ENCODE peak calls at places on chromosomes 16 and 17, in nine cellular contexts. One of them, this sample, is unnamed.

GRCh38 chr16:19700319-19700781 is 17.7 kb downstream of the KNOP1 start:
- DNase-seq in iPS DF 6.9: no peak
- DNase-seq in lung: no peak
- DNase-seq in right cardiac atrium: no peak
- DNase-seq in lower lobe of right lung: no peak
- DNase-seq in heart right ventricle: no peak
- DNase-seq in RWPE1: peak
- DNase-seq in Panc1: no peak
- DNase-seq in endothelial cell of umbilical vein: peak
- DNase-seq in this sample: no peak

GRCh38 chr16:86353934-86354333 is 156.4 kb upstream of the FOXF1 start:
- DNase-seq in right cardiac atrium: no peak
- DNase-seq in RWPE1: no peak
- DNase-seq in iPS DF 6.9: no peak
- DNase-seq in lung: no peak
- DNase-seq in heart right ventricle: no peak
- DNase-seq in lower lobe of right lung: no peak
- DNase-seq in Panc1: no peak
- DNase-seq in endothelial cell of umbilical vein: no peak
- DNase-seq in this sample: no peak

GRCh38 chr16:8173111-8173644 is 417.1 kb downstream of the TMEM114 start:
- DNase-seq in lung: peak
- DNase-seq in right cardiac atrium: peak
- DNase-seq in lower lobe of right lung: peak
- DNase-seq in Panc1: peak
- DNase-seq in heart right ventricle: peak
- DNase-seq in endothelial cell of umbilical vein: peak
- DNase-seq in iPS DF 6.9: peak
- DNase-seq in RWPE1: peak
- DNase-seq in this sample: peak

GRCh38 chr16:10971560-10971961 is 27.2 kb downstream of the CLEC16A start:
- DNase-seq in iPS DF 6.9: peak
- DNase-seq in heart right ventricle: no peak
- DNase-seq in RWPE1: peak
- DNase-seq in Panc1: peak
- DNase-seq in lower lobe of right lung: no peak
- DNase-seq in lung: peak
- DNase-seq in endothelial cell of umbilical vein: peak
- DNase-seq in right cardiac atrium: no peak
- DNase-seq in this sample: peak

GRCh38 chr17:63665527-63666214 is 34.3 kb downstream of the LIMD2 start:
- DNase-seq in iPS DF 6.9: no peak
- DNase-seq in lung: peak
- DNase-seq in right cardiac atrium: no peak
- DNase-seq in Panc1: no peak
- DNase-seq in RWPE1: no peak
- DNase-seq in heart right ventricle: no peak
- DNase-seq in lower lobe of right lung: no peak
- DNase-seq in endothelial cell of umbilical vein: peak
- DNase-seq in this sample: no peak

GRCh38 chr17:55198690-55199370 is 65.9 kb upstream of the HLF start:
- DNase-seq in endothelial cell of umbilical vein: no peak
- DNase-seq in heart right ventricle: no peak
- DNase-seq in RWPE1: no peak
- DNase-seq in lung: no peak
- DNase-seq in Panc1: no peak
- DNase-seq in right cardiac atrium: no peak
- DNase-seq in iPS DF 6.9: no peak
- DNase-seq in lower lobe of right lung: no peak
- DNase-seq in this sample: no peak

GRCh38 chr17:48927978-48928716 is 16.5 kb downstream of the SNF8 start:
- DNase-seq in lower lobe of right lung: no peak
- DNase-seq in RWPE1: no peak
- DNase-seq in lung: no peak
- DNase-seq in endothelial cell of umbilical vein: no peak
- DNase-seq in iPS DF 6.9: no peak
- DNase-seq in heart right ventricle: no peak
- DNase-seq in Panc1: no peak
- DNase-seq in right cardiac atrium: no peak
- DNase-seq in this sample: no peak

GRCh38 chr17:56808503-56808902 is 25.2 kb downstream of the C17orf67 start:
- DNase-seq in heart right ventricle: no peak
- DNase-seq in endothelial cell of umbilical vein: no peak
- DNase-seq in lower lobe of right lung: no peak
- DNase-seq in right cardiac atrium: no peak
- DNase-seq in lung: no peak
- DNase-seq in Panc1: no peak
- DNase-seq in RWPE1: peak
- DNase-seq in iPS DF 6.9: no peak
- DNase-seq in this sample: no peak

GRCh38 chr16:4364196-4365013 is 7.2 kb upstream of the VASN start:
- DNase-seq in heart right ventricle: no peak
- DNase-seq in RWPE1: no peak
- DNase-seq in endothelial cell of umbilical vein: no peak
- DNase-seq in lower lobe of right lung: no peak
- DNase-seq in right cardiac atrium: peak
- DNase-seq in iPS DF 6.9: no peak
- DNase-seq in Panc1: no peak
- DNase-seq in lung: no peak
- DNase-seq in this sample: no peak

GRCh38 chr16:4361033-4361943 is 10.2 kb upstream of the PAM16 start:
- DNase-seq in iPS DF 6.9: no peak
- DNase-seq in lung: no peak
- DNase-seq in endothelial cell of umbilical vein: no peak
- DNase-seq in Panc1: no peak
- DNase-seq in lower lobe of right lung: no peak
- DNase-seq in RWPE1: no peak
- DNase-seq in heart right ventricle: peak
- DNase-seq in right cardiac atrium: peak
- DNase-seq in this sample: no peak

GRCh38 chr16:4360538-4361021 is 9.5 kb upstream of the PAM16 start:
- DNase-seq in endothelial cell of umbilical vein: no peak
- DNase-seq in Panc1: no peak
- DNase-seq in right cardiac atrium: peak
- DNase-seq in heart right ventricle: peak
- DNase-seq in lung: no peak
- DNase-seq in iPS DF 6.9: no peak
- DNase-seq in lower lobe of right lung: no peak
- DNase-seq in RWPE1: no peak
- DNase-seq in this sample: no peak

GRCh38 chr16:4361944-4362311 is 9.7 kb upstream of the VASN start:
- DNase-seq in RWPE1: no peak
- DNase-seq in lung: no peak
- DNase-seq in heart right ventricle: no peak
- DNase-seq in Panc1: no peak
- DNase-seq in right cardiac atrium: no peak
- DNase-seq in iPS DF 6.9: no peak
- DNase-seq in endothelial cell of umbilical vein: no peak
- DNase-seq in lower lobe of right lung: no peak
- DNase-seq in this sample: no peak

DNA sequence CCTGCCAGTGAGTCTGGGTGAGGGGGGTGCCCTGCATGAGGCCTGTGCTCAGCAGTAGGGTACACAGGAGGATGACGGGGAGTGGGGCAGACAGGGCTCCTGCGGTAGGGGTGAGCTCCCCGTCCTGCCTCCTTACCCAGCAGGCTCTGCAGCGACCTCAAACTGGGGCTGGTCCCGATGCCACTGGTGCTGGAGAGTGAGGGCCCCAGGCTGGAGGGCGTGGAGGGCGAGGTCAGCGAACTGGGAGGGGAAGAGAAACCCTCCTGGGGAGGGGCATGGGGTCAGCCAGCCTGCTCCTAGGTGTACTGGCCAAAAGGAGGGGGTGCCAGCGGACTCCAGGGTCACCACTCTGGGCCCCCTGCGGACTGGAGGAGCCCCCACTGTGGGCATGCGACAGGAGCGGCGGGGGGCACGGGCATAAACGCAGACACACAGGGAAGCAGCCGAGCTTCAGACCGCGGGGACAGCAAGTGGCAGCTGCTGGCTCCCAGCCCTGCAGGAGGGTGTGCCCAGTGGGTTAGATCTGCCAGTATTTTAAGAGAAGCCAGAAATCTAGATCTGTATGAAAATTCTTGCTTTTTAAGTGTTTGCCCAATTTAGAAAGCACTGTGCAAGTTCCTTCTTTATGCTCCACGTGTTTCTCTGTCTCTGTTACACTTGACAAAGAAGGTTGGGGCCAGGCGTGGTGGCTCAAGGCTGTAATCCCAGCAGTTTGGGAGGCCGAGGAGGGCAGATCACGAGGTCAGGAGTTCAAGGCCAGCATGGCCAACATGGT is 9.0 kb upstream of the VASN start:
- DNase-seq in iPS DF 6.9: no peak
- DNase-seq in endothelial cell of umbilical vein: no peak
- DNase-seq in Panc1: no peak
- DNase-seq in lower lobe of right lung: no peak
- DNase-seq in lung: no peak
- DNase-seq in heart right ventricle: no peak
- DNase-seq in RWPE1: no peak
- DNase-seq in right cardiac atrium: peak
- DNase-seq in this sample: no peak
- H3K27ac ChIP-seq in iPS DF 6.9: no peak
- H3K27ac ChIP-seq in endothelial cell of umbilical vein: no peak
- H3K27ac ChIP-seq in Panc1: no peak
- H3K27ac ChIP-seq in lower lobe of right lung: no peak
- H3K27ac ChIP-seq in lung: no peak
- H3K27ac ChIP-seq in heart right ventricle: no peak
- H3K27ac ChIP-seq in RWPE1: peak
- H3K27ac ChIP-seq in right cardiac atrium: no peak
- H3K27ac ChIP-seq in this sample: no peak

DNA sequence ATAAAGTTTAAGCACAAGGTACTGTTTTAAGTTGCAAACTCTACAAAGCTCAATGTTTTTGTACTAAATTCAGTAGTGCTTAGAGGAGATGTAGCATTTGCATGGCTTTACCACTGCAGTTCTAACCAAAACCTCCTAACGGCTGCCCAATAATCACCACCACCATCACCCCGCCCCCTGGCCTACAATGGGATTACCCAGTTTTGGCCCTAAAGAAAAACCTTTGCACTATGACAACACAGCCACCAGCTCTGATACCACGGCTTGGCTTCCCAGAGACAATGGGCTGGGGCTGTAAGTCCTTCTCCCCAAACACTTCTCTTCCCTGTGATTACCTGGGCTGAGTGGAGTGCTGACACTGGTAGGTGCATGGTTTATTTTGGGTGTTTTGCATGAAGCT is 58.4 kb upstream of the MTMR4 start:
- DNase-seq in Panc1: no peak
- DNase-seq in right cardiac atrium: no peak
- DNase-seq in endothelial cell of umbilical vein: no peak
- DNase-seq in heart right ventricle: no peak
- DNase-seq in iPS DF 6.9: no peak
- DNase-seq in RWPE1: no peak
- DNase-seq in lung: no peak
- DNase-seq in lower lobe of right lung: no peak
- DNase-seq in this sample: no peak
- H3K27ac ChIP-seq in Panc1: no peak
- H3K27ac ChIP-seq in right cardiac atrium: no peak
- H3K27ac ChIP-seq in endothelial cell of umbilical vein: no peak
- H3K27ac ChIP-seq in heart right ventricle: no peak
- H3K27ac ChIP-seq in iPS DF 6.9: no peak
- H3K27ac ChIP-seq in RWPE1: no peak
- H3K27ac ChIP-seq in lung: no peak
- H3K27ac ChIP-seq in lower lobe of right lung: no peak
- H3K27ac ChIP-seq in this sample: no peak

GRCh38 chr17:75508122-75508719 is 7.1 kb downstream of the CASKIN2 start:
- DNase-seq in heart right ventricle: peak
- DNase-seq in right cardiac atrium: no peak
- DNase-seq in lung: no peak
- DNase-seq in iPS DF 6.9: no peak
- DNase-seq in Panc1: no peak
- DNase-seq in endothelial cell of umbilical vein: no peak
- DNase-seq in RWPE1: no peak
- DNase-seq in lower lobe of right lung: peak
- DNase-seq in this sample: no peak

GRCh38 chr17:75509528-75510258 is 5.6 kb downstream of the CASKIN2 start:
- DNase-seq in Panc1: no peak
- DNase-seq in lung: no peak
- DNase-seq in right cardiac atrium: peak
- DNase-seq in iPS DF 6.9: no peak
- DNase-seq in RWPE1: no peak
- DNase-seq in heart right ventricle: peak
- DNase-seq in lower lobe of right lung: peak
- DNase-seq in endothelial cell of umbilical vein: peak
- DNase-seq in this sample: no peak

GRCh38 chr17:75506888-75507287 is 8.4 kb downstream of the CASKIN2 start:
- DNase-seq in RWPE1: no peak
- DNase-seq in right cardiac atrium: no peak
- DNase-seq in lung: no peak
- DNase-seq in iPS DF 6.9: no peak
- DNase-seq in lower lobe of right lung: peak
- DNase-seq in heart right ventricle: peak
- DNase-seq in endothelial cell of umbilical vein: no peak
- DNase-seq in Panc1: no peak
- DNase-seq in this sample: no peak

GRCh38 chr17:75507712-75508111 is 7.6 kb downstream of the CASKIN2 start:
- DNase-seq in lung: no peak
- DNase-seq in heart right ventricle: no peak
- DNase-seq in Panc1: no peak
- DNase-seq in lower lobe of right lung: no peak
- DNase-seq in right cardiac atrium: no peak
- DNase-seq in iPS DF 6.9: no peak
- DNase-seq in endothelial cell of umbilical vein: no peak
- DNase-seq in RWPE1: no peak
- DNase-seq in this sample: peak

DNA sequence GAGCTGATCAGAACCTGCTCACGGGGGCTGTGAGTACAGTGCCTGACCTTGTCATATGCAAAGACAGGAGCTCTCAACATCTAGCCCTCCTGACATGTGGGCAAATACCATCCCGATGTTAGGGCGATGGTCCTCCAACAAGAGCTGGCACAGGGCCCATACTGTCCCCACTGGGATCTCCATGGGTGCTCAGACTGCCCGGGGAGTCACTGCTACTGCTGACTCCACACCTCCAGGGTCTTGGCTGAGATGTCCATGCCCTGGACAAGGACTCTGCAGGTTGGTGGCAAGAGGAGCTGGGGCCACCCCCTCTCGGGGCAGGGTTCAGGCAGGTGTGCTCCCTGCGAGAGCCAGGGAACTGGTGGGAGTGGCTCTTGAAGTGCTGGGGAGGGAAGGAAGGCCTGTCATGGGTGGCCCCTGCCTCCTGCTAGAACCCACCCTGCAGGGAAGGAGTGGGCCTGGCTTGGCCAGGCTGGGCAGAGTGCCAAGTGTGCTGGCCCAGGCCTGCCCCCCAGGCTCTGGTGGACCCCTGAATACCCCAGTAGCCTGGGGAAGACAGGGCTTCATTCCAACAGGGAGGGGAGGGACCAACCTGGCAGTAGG is 6.4 kb downstream of the CASKIN2 start:
- DNase-seq in Panc1: no peak
- DNase-seq in endothelial cell of umbilical vein: no peak
- DNase-seq in RWPE1: no peak
- DNase-seq in right cardiac atrium: peak
- DNase-seq in lower lobe of right lung: peak
- DNase-seq in heart right ventricle: peak
- DNase-seq in lung: no peak
- DNase-seq in iPS DF 6.9: no peak
- DNase-seq in this sample: no peak
- H3K27ac ChIP-seq in Panc1: no peak
- H3K27ac ChIP-seq in endothelial cell of umbilical vein: peak
- H3K27ac ChIP-seq in RWPE1: peak
- H3K27ac ChIP-seq in right cardiac atrium: peak
- H3K27ac ChIP-seq in lower lobe of right lung: peak
- H3K27ac ChIP-seq in heart right ventricle: peak
- H3K27ac ChIP-seq in lung: peak
- H3K27ac ChIP-seq in iPS DF 6.9: no peak
- H3K27ac ChIP-seq in this sample: peak

DNA sequence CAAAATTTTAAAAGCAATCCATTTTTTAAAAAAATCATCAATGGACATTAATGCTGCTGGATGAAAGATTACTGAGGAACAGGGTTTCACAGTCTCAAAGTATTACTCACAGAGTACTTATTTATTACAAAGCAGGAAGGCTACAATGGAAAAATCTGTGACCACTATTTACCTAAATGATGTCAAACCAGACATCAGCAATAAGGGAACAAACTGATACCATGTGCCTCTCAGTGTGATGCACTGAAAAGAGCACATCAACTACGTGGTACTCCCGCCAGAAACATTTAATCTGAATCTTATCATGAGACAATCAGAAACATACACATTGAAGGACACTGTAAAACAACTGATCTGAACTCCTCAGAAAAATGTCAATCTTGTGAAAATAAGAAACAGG is 124.2 kb downstream of the PARN start:
- DNase-seq in lower lobe of right lung: no peak
- DNase-seq in endothelial cell of umbilical vein: peak
- DNase-seq in iPS DF 6.9: no peak
- DNase-seq in Panc1: no peak
- DNase-seq in right cardiac atrium: no peak
- DNase-seq in lung: no peak
- DNase-seq in heart right ventricle: no peak
- DNase-seq in RWPE1: no peak
- DNase-seq in this sample: no peak
- H3K27ac ChIP-seq in lower lobe of right lung: no peak
- H3K27ac ChIP-seq in endothelial cell of umbilical vein: no peak
- H3K27ac ChIP-seq in iPS DF 6.9: no peak
- H3K27ac ChIP-seq in Panc1: no peak
- H3K27ac ChIP-seq in right cardiac atrium: no peak
- H3K27ac ChIP-seq in lung: no peak
- H3K27ac ChIP-seq in heart right ventricle: no peak
- H3K27ac ChIP-seq in RWPE1: no peak
- H3K27ac ChIP-seq in this sample: no peak